ENCODE peak calls at places on chromosomes 7 and 10, in seven cellular contexts. W, S, V, P, U, X and N are unnamed samples.

GRCh38 chr10:14837003-14837755 is 658 bp downstream of the CDNF start:
- DNase-seq in X (no peak), V (peak; percentile 3), S (no peak), W (no peak), P (no peak), U (no peak), N (no peak)

GRCh38 chr7:40682696-40683095 is 547.9 kb downstream of the SUGCT start:
- DNase-seq in S (no peak), X (no peak), P (no peak), W (no peak), V (no peak), U (no peak), N (no peak)

GRCh38 chr7:93036807-93037206 is 81.0 kb downstream of the SAMD9 start:
- DNase-seq in X (no peak), W (no peak), S (no peak), U (no peak), P (no peak), V (no peak), N (no peak)

GRCh38 chr7:110309941-110310340 is 781.0 kb upstream of the LRRN3 start:
- DNase-seq in V (no peak), U (no peak), X (peak; percentile 18), W (no peak), P (no peak), S (no peak), N (no peak)

GRCh38 chr7:143884978-143885559 is 16.9 kb downstream of the TCAF1 start:
- DNase-seq in X (peak; percentile 82), S (peak; percentile 27), W (peak; percentile 69), U (no peak), V (no peak), P (no peak), N (no peak)

GRCh38 chr7:152333134-152333533 is 102.7 kb downstream of the KMT2C start:
- DNase-seq in P (no peak), W (no peak), U (no peak), X (no peak), S (no peak), V (no peak), N (no peak)

GRCh38 chr7:120233338-120233737 is 39.6 kb upstream of the KCND2 start:
- DNase-seq in S (no peak), X (no peak), V (no peak), P (no peak), U (no peak), W (no peak), N (no peak)

GRCh38 chr10:44334621-44335184 is 50.2 kb downstream of the CXCL12 start:
- DNase-seq in S (peak; percentile 43), W (no peak), P (no peak), X (peak; percentile 80), V (no peak), U (no peak), N (peak; percentile 76)

GRCh38 chr7:100444311-100445278 is 8.3 kb upstream of the PPP1R35 start:
- DNase-seq in W (no peak), S (no peak), P (no peak), X (peak; percentile 30), U (no peak), V (no peak), N (peak; percentile 13)

GRCh38 chr10:71998119-71998839 is 34.1 kb downstream of the CHST3 start:
- DNase-seq in X (no peak), P (no peak), W (peak; percentile 72), S (peak; percentile 76), U (no peak), V (no peak), N (no peak)

GRCh38 chr7:136278057-136278456 is 300.9 kb upstream of the MTPN start:
- DNase-seq in P (no peak), X (no peak), U (no peak), W (no peak), V (no peak), S (peak; percentile 16), N (no peak)

GRCh38 chr10:124647421-124648130 is 96.6 kb downstream of the FAM53B start:
- DNase-seq in S (peak; percentile 33), P (peak; percentile 92), U (peak; percentile 60), X (no peak), W (peak; percentile 75), V (peak; percentile 65), N (no peak)

GRCh38 chr7:16223963-16224707 is 197.2 kb downstream of the CRPPA start:
- DNase-seq in W (no peak), S (no peak), V (peak; percentile 14), U (no peak), X (no peak), P (no peak), N (no peak)

GRCh38 chr10:12042409-12042796 is 206 bp downstream of the UPF2 start:
- DNase-seq in S (peak; percentile 29), U (peak; percentile 12), X (peak; percentile 30), V (peak; percentile 61), W (peak; percentile 73), P (peak; percentile 28), N (no peak)

GRCh38 chr10:60901561-60902235 is 42.3 kb downstream of the RHOBTB1 start:
- DNase-seq in W (peak; percentile 92), U (no peak), X (no peak), P (no peak), V (no peak), S (peak; percentile 52), N (no peak)

GRCh38 chr7:57646901-57647246 is 196.9 kb downstream of the ZNF716 start:
- DNase-seq in W (no peak), U (no peak), S (no peak), X (no peak), P (no peak), V (no peak), N (no peak)

GRCh38 chr7:104252409-104253134 is 44.8 kb upstream of the ORC5 start:
- DNase-seq in S (no peak), U (no peak), P (no peak), X (no peak), W (no peak), V (no peak), N (no peak)

GRCh38 chr10:62399211-62399610 is 25.0 kb downstream of the ZNF365 start:
- DNase-seq in P (no peak), S (no peak), U (no peak), W (no peak), X (peak; percentile 89), V (no peak), N (no peak)

GRCh38 chr7:120949393-120949799 is 1.2 kb upstream of the ING3 start:
- DNase-seq in U (no peak), X (no peak), W (no peak), S (no peak), V (no peak), P (no peak), N (no peak)

GRCh38 chr10:131452926-131453771 is 141.6 kb upstream of the TCERG1L start:
- DNase-seq in U (no peak), X (no peak), S (no peak), V (no peak), P (peak; percentile 12), W (peak; percentile 61), N (no peak)

GRCh38 chr10:89683911-89684310 is 17.5 kb upstream of the KIF20B start:
- DNase-seq in P (no peak), W (no peak), U (no peak), X (no peak), V (no peak), S (peak; percentile 66), N (no peak)

DNA sequence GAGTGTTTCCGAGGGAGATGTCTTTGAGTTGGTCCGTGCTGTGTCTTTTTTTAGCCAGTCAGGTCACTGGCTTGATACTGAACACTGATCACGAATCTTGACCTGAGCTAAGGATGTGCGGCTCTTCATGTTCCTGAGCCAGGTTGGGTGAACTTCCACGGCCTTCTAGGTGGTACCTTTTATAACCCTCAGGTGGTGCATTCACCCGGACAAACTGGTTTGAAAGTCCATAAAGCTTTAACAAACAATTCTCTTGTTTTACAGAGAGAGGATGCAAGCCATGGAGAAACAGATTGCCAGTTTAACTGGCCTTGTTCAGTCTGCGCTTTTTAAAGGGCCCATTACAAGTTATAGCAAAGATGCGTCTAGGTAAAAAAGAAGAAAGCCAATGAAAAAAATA is 229.5 kb downstream of the ARHGAP21 start:
- DNase-seq in V (no peak), S (no peak), W (no peak), P (no peak), U (no peak), X (no peak), N (no peak)
- H3K4me3 ChIP-seq in V (no peak overlapping the region), S (no peak overlapping the region), W (no peak overlapping the region), P (no peak overlapping the region), U (no peak overlapping the region), X (no peak overlapping the region), N (no peak overlapping the region)

GRCh38 chr10:86968271-86968993 is at the start of gene ADIRF:
- DNase-seq in P (peak; percentile 14), U (no peak), S (peak; percentile 72), X (no peak), V (peak; percentile 32), W (peak; percentile 79), N (no peak)

GRCh38 chr10:86969421-86970041 is 1.2 kb downstream of the ADIRF start:
- DNase-seq in S (no peak), V (no peak), P (peak; percentile 9), W (peak; percentile 74), U (no peak), X (no peak), N (no peak)

GRCh38 chr10:86968994-86969355 is 693 bp downstream of the ADIRF start:
- DNase-seq in V (no peak), P (peak; percentile 12), U (no peak), W (no peak), S (no peak), X (no peak), N (no peak)

GRCh38 chr10:86966008-86966654 is 2.2 kb upstream of the ADIRF start:
- DNase-seq in U (no peak), S (no peak), V (no peak), W (no peak), X (no peak), P (peak; percentile 15), N (no peak)

DNA sequence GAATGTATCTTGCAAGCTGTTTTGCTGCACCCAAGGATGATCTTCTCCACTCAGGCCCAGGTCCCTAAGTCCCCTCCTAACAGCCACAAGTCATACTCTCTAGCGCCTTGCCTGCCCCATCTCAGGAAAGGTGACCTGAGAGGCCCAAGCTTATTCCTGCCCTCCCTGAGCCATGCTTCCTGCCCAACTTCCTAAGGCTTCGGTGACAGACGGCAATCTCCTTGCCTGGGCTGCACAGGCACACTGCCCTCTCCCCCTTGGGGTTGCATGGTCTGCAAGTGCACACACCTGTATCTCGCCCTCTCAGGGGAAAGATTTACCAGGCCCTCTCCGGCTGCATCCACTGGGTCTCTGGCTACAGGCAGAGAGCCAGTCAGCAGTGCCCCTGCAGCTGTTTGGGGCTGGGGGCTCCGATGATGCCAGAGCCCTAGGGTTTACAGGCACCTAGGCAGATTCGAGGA is 771 bp upstream of the ADIRF start:
- DNase-seq in V (no peak), S (no peak), W (no peak), U (no peak), X (no peak), P (peak; percentile 6), N (no peak)
- H3K4me3 ChIP-seq in V (no peak overlapping the region), S (no peak overlapping the region), W (peak overlapping the region; percentile 71), U (no peak overlapping the region), X (peak overlapping the region; percentile 74), P (peak overlapping the region; percentile 57), N (no peak overlapping the region)

GRCh38 chr7:99422091-99422624 is 13.4 kb downstream of the BUD31 start:
- DNase-seq in P (no peak), X (no peak), V (no peak), W (no peak), U (no peak), S (no peak), N (no peak)
- H3K4me3 ChIP-seq in P (no peak overlapping the region), X (no peak overlapping the region), V (no peak overlapping the region), W (no peak overlapping the region), U (no peak overlapping the region), S (no peak overlapping the region), N (no peak overlapping the region)

GRCh38 chr10:125840406-125840805 is 17.1 kb downstream of the BCCIP start:
- DNase-seq in X (no peak), V (no peak), S (no peak), U (no peak), P (no peak), W (no peak), N (no peak)
- H3K4me3 ChIP-seq in X (no peak overlapping the region), V (no peak overlapping the region), S (no peak overlapping the region), U (no peak overlapping the region), P (no peak overlapping the region), W (no peak overlapping the region), N (no peak overlapping the region)

GRCh38 chr10:43127447-43127846 is 10.8 kb upstream of the CSGALNACT2 start:
- DNase-seq in W (no peak), U (no peak), S (no peak), P (no peak), X (peak; percentile 22), V (no peak), N (no peak)
- H3K4me3 ChIP-seq in W (no peak overlapping the region), U (no peak overlapping the region), S (no peak overlapping the region), P (no peak overlapping the region), X (no peak overlapping the region), V (no peak overlapping the region), N (no peak overlapping the region)